ENCODE peak calls at places on chromosomes 3 and 15, in four cellular contexts. G, E, A and R are unnamed samples.

GRCh38 chr3:100463646-100464155 is 28.7 kb upstream of the TMEM45A start:
- DNase-seq in A (no peak), G (no peak), E (no peak), R (no peak)

GRCh38 chr15:74027688-74028087 is 33.2 kb downstream of the PML start:
- DNase-seq in G (no peak), E (no peak), A (no peak), R (no peak)

GRCh38 chr15:52523192-52523591 is 5.5 kb downstream of the MYO5A start:
- DNase-seq in E (no peak), A (peak), G (no peak), R (no peak)

GRCh38 chr3:179840985-179841384 is 188.1 kb downstream of the USP13 start:
- DNase-seq in A (peak), G (no peak), E (no peak), R (no peak)

GRCh38 chr3:11161666-11162065 is 7.4 kb downstream of the HRH1 start:
- DNase-seq in A (no peak), G (no peak), E (no peak), R (no peak)

GRCh38 chr3:13171704-13172643 is 98.7 kb upstream of the IQSEC1 start:
- DNase-seq in G (no peak), E (no peak), A (no peak), R (no peak)

GRCh38 chr3:21645121-21645897 is 105.7 kb downstream of the ZNF385D start:
- DNase-seq in G (no peak), E (peak), A (peak), R (no peak)

GRCh38 chr15:35519536-35520149 is 26.3 kb downstream of the DPH6 start:
- DNase-seq in E (no peak), A (peak), G (peak), R (no peak)

GRCh38 chr3:43455233-43455632 is 166.6 kb downstream of the ANO10 start:
- DNase-seq in E (no peak), A (peak), G (peak), R (no peak)

GRCh38 chr3:7456376-7456775 is 595.5 kb downstream of the GRM7 start:
- DNase-seq in G (no peak), E (no peak), A (no peak), R (no peak)

GRCh38 chr15:96270581-96271172 is 59.8 kb upstream of the NR2F2 start:
- DNase-seq in E (no peak), G (no peak), A (peak), R (no peak)

GRCh38 chr3:125010393-125010792 is 45.4 kb downstream of the HEG1 start:
- DNase-seq in E (no peak), A (no peak), G (no peak), R (no peak)

GRCh38 chr3:85090495-85090894 is 131.7 kb downstream of the CADM2 start:
- DNase-seq in G (no peak), E (no peak), A (no peak), R (no peak)

GRCh38 chr15:52171386-52171785 is 19.8 kb downstream of the GNB5 start:
- DNase-seq in G (no peak), E (no peak), A (no peak), R (no peak)

GRCh38 chr3:73681610-73682009 is 56.9 kb upstream of the PDZRN3 start:
- DNase-seq in G (no peak), E (no peak), A (peak), R (no peak)

GRCh38 chr3:58206406-58207011 is 4.3 kb downstream of the DNASE1L3 start:
- DNase-seq in G (no peak), A (peak), E (no peak), R (no peak)

GRCh38 chr3:13851997-13852637 is 27.8 kb downstream of the WNT7A start:
- DNase-seq in G (no peak), A (no peak), E (no peak), R (no peak)

GRCh38 chr3:48478631-48479555 is 25.1 kb downstream of the SHISA5 start:
- DNase-seq in A (no peak), G (no peak), E (no peak), R (peak)

GRCh38 chr3:52532838-52533622 is 627 bp downstream of the NT5DC2 start:
- DNase-seq in G (peak), A (peak), E (peak), R (no peak)

GRCh38 chr3:181316481-181316880 is 326.9 kb upstream of the DNAJC19 start:
- DNase-seq in E (no peak), A (peak), G (peak), R (no peak)

GRCh38 chr3:45964139-45964538 is 20.9 kb downstream of the CXCR6 start:
- DNase-seq in E (no peak), G (no peak), A (no peak), R (no peak)

GRCh38 chr3:72300621-72301020 is 515.7 kb upstream of the PROK2 start:
- DNase-seq in E (no peak), A (no peak), G (no peak), R (no peak)

GRCh38 chr3:179606534-179607085 is 2.0 kb downstream of the NDUFB5 start:
- DNase-seq in E (no peak), A (no peak), G (no peak), R (no peak)

GRCh38 chr3:141389703-141390102 is 21.4 kb downstream of the ZBTB38 start:
- DNase-seq in G (no peak), E (no peak), A (peak), R (no peak)

GRCh38 chr15:35381328-35381727 is 164.6 kb downstream of the DPH6 start:
- DNase-seq in G (no peak), E (no peak), A (no peak), R (no peak)

GRCh38 chr3:60453326-60453725 is 797.9 kb downstream of the FHIT start:
- DNase-seq in G (no peak), E (no peak), A (no peak), R (no peak)

GRCh38 chr3:183933160-183933559 is 48.5 kb upstream of the PARL start:
- DNase-seq in E (no peak), A (no peak), G (no peak), R (no peak)

GRCh38 chr3:14175383-14176037 is 2.9 kb downstream of the XPC start:
- DNase-seq in A (no peak), G (no peak), E (no peak), R (peak)

GRCh38 chr3:94928921-94929320 is 866.1 kb downstream of the NSUN3 start:
- DNase-seq in E (no peak), G (no peak), A (peak), R (no peak)

GRCh38 chr3:149374391-149374790 is 3.1 kb downstream of the TM4SF1 start:
- DNase-seq in G (no peak), A (no peak), E (no peak), R (no peak)

GRCh38 chr3:149375164-149375823 is 2.2 kb downstream of the TM4SF1 start:
- DNase-seq in G (no peak), E (no peak), A (peak), R (no peak)

GRCh38 chr3:149376728-149377407 is 581 bp downstream of the TM4SF1 start:
- DNase-seq in E (no peak), A (peak), G (no peak), R (no peak)

GRCh38 chr3:149377408-149378111 is at the start of gene TM4SF1:
- DNase-seq in G (no peak), A (peak), E (peak), R (no peak)

DNA sequence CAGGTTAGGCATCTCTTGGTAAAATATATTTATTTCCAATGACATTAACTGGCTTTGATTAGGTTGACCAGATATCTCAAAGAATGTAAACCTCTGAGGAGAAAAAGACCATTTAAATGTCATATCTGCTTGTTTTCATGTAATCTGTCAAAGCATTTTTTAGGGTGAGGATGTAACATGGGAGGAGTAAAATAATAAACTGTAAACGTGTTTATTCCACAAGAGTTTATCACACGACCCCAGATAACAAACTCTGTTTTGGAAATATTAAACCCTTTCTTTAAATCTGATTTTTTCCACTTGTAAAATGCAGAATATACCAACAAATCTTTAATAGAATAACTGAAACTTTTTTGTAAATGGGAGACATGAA is 1.6 kb downstream of the TM4SF1 start:
- DNase-seq in E (no peak), G (no peak), A (no peak), R (no peak)
- H3K4me3 ChIP-seq in E (peak), G (no peak), A (peak), R (no peak)

GRCh38 chr15:101167366-101167790 is 84.5 kb downstream of the CHSY1 start:
- DNase-seq in A (no peak), E (no peak), G (no peak), R (no peak)
- H3K27ac ChIP-seq in A (peak), E (peak), G (no peak), R (no peak)

DNA sequence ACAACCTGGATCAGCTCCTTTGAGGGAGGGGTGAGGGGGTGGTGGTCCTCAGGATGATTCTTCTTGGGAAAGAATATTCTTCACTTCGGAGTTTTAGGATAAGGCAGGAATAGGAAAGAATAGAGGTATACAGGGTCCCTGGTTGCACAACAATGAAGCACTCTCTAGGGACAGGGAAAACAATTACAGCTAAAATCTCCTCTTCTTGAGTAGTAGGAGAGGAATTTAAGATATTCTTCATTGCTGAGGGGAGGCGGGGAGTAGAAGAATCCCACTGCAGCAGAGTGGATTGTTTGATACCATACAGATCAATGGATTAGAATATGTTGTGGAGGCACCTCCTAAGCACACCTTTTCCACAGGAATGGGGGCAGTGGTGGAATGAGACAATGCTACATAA is 20.5 kb downstream of the SLC9C1 start:
- DNase-seq in A (no peak), E (no peak), G (no peak), R (no peak)
- H3K4me3 ChIP-seq in A (no peak), E (no peak), G (no peak), R (no peak)

GRCh38 chr15:75176404-75176761 is 25.3 kb upstream of the C15orf39 start:
- DNase-seq in E (no peak), G (no peak), A (no peak), R (no peak)
- H3K27ac ChIP-seq in E (no peak), G (no peak), A (no peak), R (no peak)